ENCODE peak calls at places on chromosomes 13 and 19, in seven cellular contexts. One of them, this sample, is unnamed.
A peak's percentile ranks its signal among the peaks of the same experiment; 100 is the strongest.

GRCh38 chr19:32415246-32415645 is 9.7 kb downstream of the DPY19L3 start:
- DNase-seq in thoracic aorta: no peak
- DNase-seq in progenitor cell of endocrine pancreas: no peak
- DNase-seq in pancreas: no peak
- DNase-seq in cardiac muscle cell: no peak
- DNase-seq in foreskin fibroblast: no peak
- DNase-seq in BE2C: no peak
- DNase-seq in this sample: no peak

GRCh38 chr13:38951525-38952313 is 38.9 kb downstream of the STOML3 start:
- DNase-seq in thoracic aorta: no peak
- DNase-seq in progenitor cell of endocrine pancreas: no peak
- DNase-seq in pancreas: peak; percentile 63
- DNase-seq in cardiac muscle cell: no peak
- DNase-seq in foreskin fibroblast: no peak
- DNase-seq in BE2C: no peak
- DNase-seq in this sample: no peak

GRCh38 chr13:74005320-74006154 is 128.7 kb downstream of the KLF12 start:
- DNase-seq in thoracic aorta: no peak
- DNase-seq in progenitor cell of endocrine pancreas: no peak
- DNase-seq in pancreas: no peak
- DNase-seq in cardiac muscle cell: no peak
- DNase-seq in foreskin fibroblast: no peak
- DNase-seq in BE2C: no peak
- DNase-seq in this sample: no peak

GRCh38 chr19:21098291-21098690 is 16.3 kb downstream of the ZNF714 start:
- DNase-seq in thoracic aorta: no peak
- DNase-seq in progenitor cell of endocrine pancreas: no peak
- DNase-seq in pancreas: no peak
- DNase-seq in cardiac muscle cell: no peak
- DNase-seq in foreskin fibroblast: no peak
- DNase-seq in BE2C: no peak
- DNase-seq in this sample: no peak

GRCh38 chr19:34155686-34156085 is 16.6 kb upstream of the LSM14A start:
- DNase-seq in thoracic aorta: no peak
- DNase-seq in progenitor cell of endocrine pancreas: no peak
- DNase-seq in pancreas: no peak
- DNase-seq in cardiac muscle cell: no peak
- DNase-seq in foreskin fibroblast: peak; percentile 57
- DNase-seq in BE2C: no peak
- DNase-seq in this sample: no peak

GRCh38 chr19:38699027-38699346 is 45.3 kb downstream of the CAPN12 start:
- DNase-seq in thoracic aorta: no peak
- DNase-seq in progenitor cell of endocrine pancreas: no peak
- DNase-seq in pancreas: no peak
- DNase-seq in cardiac muscle cell: no peak
- DNase-seq in foreskin fibroblast: no peak
- DNase-seq in BE2C: no peak
- DNase-seq in this sample: no peak

GRCh38 chr19:12703056-12703455 is 6.6 kb upstream of the FBXW9 start:
- DNase-seq in thoracic aorta: no peak
- DNase-seq in progenitor cell of endocrine pancreas: no peak
- DNase-seq in pancreas: no peak
- DNase-seq in cardiac muscle cell: peak; percentile 44
- DNase-seq in foreskin fibroblast: no peak
- DNase-seq in BE2C: peak; percentile 85
- DNase-seq in this sample: no peak

GRCh38 chr19:34189199-34189916 is 17.1 kb downstream of the LSM14A start:
- DNase-seq in thoracic aorta: no peak
- DNase-seq in progenitor cell of endocrine pancreas: no peak
- DNase-seq in pancreas: no peak
- DNase-seq in cardiac muscle cell: no peak
- DNase-seq in foreskin fibroblast: no peak
- DNase-seq in BE2C: no peak
- DNase-seq in this sample: no peak

GRCh38 chr19:10720607-10721125 is 2.8 kb downstream of the DNM2 start:
- DNase-seq in thoracic aorta: no peak
- DNase-seq in progenitor cell of endocrine pancreas: no peak
- DNase-seq in pancreas: no peak
- DNase-seq in cardiac muscle cell: no peak
- DNase-seq in foreskin fibroblast: no peak
- DNase-seq in BE2C: no peak
- DNase-seq in this sample: no peak

GRCh38 chr19:10725415-10725814 is 7.5 kb downstream of the DNM2 start:
- DNase-seq in thoracic aorta: no peak
- DNase-seq in progenitor cell of endocrine pancreas: no peak
- DNase-seq in pancreas: no peak
- DNase-seq in cardiac muscle cell: no peak
- DNase-seq in foreskin fibroblast: no peak
- DNase-seq in BE2C: no peak
- DNase-seq in this sample: no peak

GRCh38 chr19:10727599-10728250 is 9.8 kb downstream of the DNM2 start:
- DNase-seq in thoracic aorta: no peak
- DNase-seq in progenitor cell of endocrine pancreas: no peak
- DNase-seq in pancreas: no peak
- DNase-seq in cardiac muscle cell: no peak
- DNase-seq in foreskin fibroblast: peak; percentile 21
- DNase-seq in BE2C: no peak
- DNase-seq in this sample: no peak

GRCh38 chr19:10726268-10726667 is 8.4 kb downstream of the DNM2 start:
- DNase-seq in thoracic aorta: no peak
- DNase-seq in progenitor cell of endocrine pancreas: no peak
- DNase-seq in pancreas: no peak
- DNase-seq in cardiac muscle cell: no peak
- DNase-seq in foreskin fibroblast: no peak
- DNase-seq in BE2C: no peak
- DNase-seq in this sample: no peak

DNA sequence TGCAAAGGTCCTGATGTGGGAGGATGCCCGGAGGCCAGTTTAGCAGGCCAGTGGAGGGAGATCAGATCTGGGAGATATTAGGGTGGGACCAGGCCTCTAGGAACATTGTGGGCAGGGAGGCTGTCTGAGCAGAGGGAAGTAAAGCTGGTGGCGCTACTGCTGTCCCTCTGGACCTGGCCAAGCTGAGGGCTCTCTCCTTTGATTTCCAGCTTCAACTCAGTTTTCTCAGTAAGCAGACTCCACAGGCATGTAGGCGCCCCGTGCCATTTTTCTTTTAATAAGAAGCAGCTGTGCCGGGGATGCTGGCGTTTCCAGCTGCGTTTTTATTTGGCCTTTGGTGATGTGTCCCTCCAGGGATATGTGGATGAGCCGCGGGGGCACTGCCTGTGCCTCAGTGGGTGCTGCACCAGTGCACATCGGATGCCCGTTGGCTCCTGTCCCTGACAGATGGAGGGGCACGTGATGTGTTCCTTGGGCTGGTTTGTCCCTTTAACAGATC is 6.7 kb downstream of the DNM2 start:
- DNase-seq in thoracic aorta: no peak
- DNase-seq in progenitor cell of endocrine pancreas: no peak
- DNase-seq in pancreas: no peak
- DNase-seq in cardiac muscle cell: no peak
- DNase-seq in foreskin fibroblast: peak; percentile 48
- DNase-seq in BE2C: peak; percentile 56
- DNase-seq in this sample: no peak
- TF ChIP-seq CTCF in thoracic aorta: no peak
- TF ChIP-seq CTCF in progenitor cell of endocrine pancreas: no peak
- TF ChIP-seq CTCF in pancreas: no peak
- TF ChIP-seq CTCF in cardiac muscle cell: no peak
- TF ChIP-seq CTCF in foreskin fibroblast: no peak
- TF ChIP-seq CTCF in BE2C: no peak
- TF ChIP-seq CTCF in this sample: no peak

GRCh38 chr13:106520205-106521004 is 15.1 kb downstream of the EFNB2 start:
- DNase-seq in thoracic aorta: no peak
- DNase-seq in progenitor cell of endocrine pancreas: no peak
- DNase-seq in pancreas: no peak
- DNase-seq in cardiac muscle cell: peak; percentile 24
- DNase-seq in foreskin fibroblast: peak; percentile 22
- DNase-seq in BE2C: no peak
- DNase-seq in this sample: no peak
- TF ChIP-seq CTCF in thoracic aorta: peak; percentile 55
- TF ChIP-seq CTCF in progenitor cell of endocrine pancreas: peak; percentile 59
- TF ChIP-seq CTCF in pancreas: no peak
- TF ChIP-seq CTCF in cardiac muscle cell: peak; percentile 53
- TF ChIP-seq CTCF in foreskin fibroblast: peak; percentile 23
- TF ChIP-seq CTCF in BE2C: peak; percentile 54
- TF ChIP-seq CTCF in this sample: peak; percentile 65

GRCh38 chr19:2253106-2254051 is 2.8 kb downstream of the JSRP1 start:
- DNase-seq in thoracic aorta: no peak
- DNase-seq in progenitor cell of endocrine pancreas: no peak
- DNase-seq in pancreas: peak; percentile 58
- DNase-seq in cardiac muscle cell: peak; percentile 59
- DNase-seq in foreskin fibroblast: no peak
- DNase-seq in BE2C: peak; percentile 15
- DNase-seq in this sample: peak; percentile 74
- TF ChIP-seq CTCF in thoracic aorta: no peak
- TF ChIP-seq CTCF in progenitor cell of endocrine pancreas: peak; percentile 41
- TF ChIP-seq CTCF in pancreas: no peak
- TF ChIP-seq CTCF in cardiac muscle cell: peak; percentile 19
- TF ChIP-seq CTCF in foreskin fibroblast: no peak
- TF ChIP-seq CTCF in BE2C: peak; percentile 10
- TF ChIP-seq CTCF in this sample: peak; percentile 52

GRCh38 chr13:95689582-95689926 is 12.6 kb downstream of the DNAJC3 start:
- DNase-seq in thoracic aorta: no peak
- DNase-seq in progenitor cell of endocrine pancreas: no peak
- DNase-seq in pancreas: no peak
- DNase-seq in cardiac muscle cell: no peak
- DNase-seq in foreskin fibroblast: no peak
- DNase-seq in BE2C: no peak
- DNase-seq in this sample: no peak
- TF ChIP-seq CTCF in thoracic aorta: no peak
- TF ChIP-seq CTCF in progenitor cell of endocrine pancreas: no peak
- TF ChIP-seq CTCF in pancreas: no peak
- TF ChIP-seq CTCF in cardiac muscle cell: no peak
- TF ChIP-seq CTCF in foreskin fibroblast: no peak
- TF ChIP-seq CTCF in BE2C: no peak
- TF ChIP-seq CTCF in this sample: no peak

GRCh38 chr13:20448470-20448869 is 77.2 kb downstream of the CRYL1 start:
- DNase-seq in thoracic aorta: no peak
- DNase-seq in progenitor cell of endocrine pancreas: no peak
- DNase-seq in pancreas: no peak
- DNase-seq in cardiac muscle cell: no peak
- DNase-seq in foreskin fibroblast: no peak
- DNase-seq in BE2C: no peak
- DNase-seq in this sample: no peak

GRCh38 chr13:20451397-20451796 is 74.3 kb downstream of the CRYL1 start:
- DNase-seq in thoracic aorta: no peak
- DNase-seq in progenitor cell of endocrine pancreas: no peak
- DNase-seq in pancreas: no peak
- DNase-seq in cardiac muscle cell: no peak
- DNase-seq in foreskin fibroblast: no peak
- DNase-seq in BE2C: no peak
- DNase-seq in this sample: no peak

GRCh38 chr13:20446405-20446804 is 79.3 kb downstream of the CRYL1 start:
- DNase-seq in thoracic aorta: no peak
- DNase-seq in progenitor cell of endocrine pancreas: no peak
- DNase-seq in pancreas: no peak
- DNase-seq in cardiac muscle cell: no peak
- DNase-seq in foreskin fibroblast: no peak
- DNase-seq in BE2C: no peak
- DNase-seq in this sample: no peak

GRCh38 chr13:20442798-20443381 is 82.8 kb downstream of the CRYL1 start:
- DNase-seq in thoracic aorta: no peak
- DNase-seq in progenitor cell of endocrine pancreas: no peak
- DNase-seq in pancreas: no peak
- DNase-seq in cardiac muscle cell: no peak
- DNase-seq in foreskin fibroblast: no peak
- DNase-seq in BE2C: no peak
- DNase-seq in this sample: no peak

GRCh38 chr13:20446900-20447299 is 78.8 kb downstream of the CRYL1 start:
- DNase-seq in thoracic aorta: no peak
- DNase-seq in progenitor cell of endocrine pancreas: no peak
- DNase-seq in pancreas: no peak
- DNase-seq in cardiac muscle cell: no peak
- DNase-seq in foreskin fibroblast: peak; percentile 21
- DNase-seq in BE2C: no peak
- DNase-seq in this sample: no peak
- TF ChIP-seq CTCF in thoracic aorta: no peak
- TF ChIP-seq CTCF in progenitor cell of endocrine pancreas: no peak
- TF ChIP-seq CTCF in pancreas: no peak
- TF ChIP-seq CTCF in cardiac muscle cell: no peak
- TF ChIP-seq CTCF in foreskin fibroblast: no peak
- TF ChIP-seq CTCF in BE2C: no peak
- TF ChIP-seq CTCF in this sample: no peak

GRCh38 chr19:4123615-4124568 is at the start of gene MAP2K2:
- DNase-seq in thoracic aorta: peak; percentile 46
- DNase-seq in progenitor cell of endocrine pancreas: peak; percentile 95
- DNase-seq in pancreas: peak; percentile 100
- DNase-seq in cardiac muscle cell: peak; percentile 96
- DNase-seq in foreskin fibroblast: peak; percentile 87
- DNase-seq in BE2C: peak; percentile 96
- DNase-seq in this sample: peak; percentile 97
- TF ChIP-seq CTCF in thoracic aorta: peak; percentile 12
- TF ChIP-seq CTCF in progenitor cell of endocrine pancreas: peak; percentile 22
- TF ChIP-seq CTCF in pancreas: no peak
- TF ChIP-seq CTCF in cardiac muscle cell: no peak
- TF ChIP-seq CTCF in foreskin fibroblast: no peak
- TF ChIP-seq CTCF in BE2C: no peak
- TF ChIP-seq CTCF in this sample: peak; percentile 19

GRCh38 chr19:15519433-15519976 is 11.2 kb downstream of the CYP4F22 start:
- DNase-seq in thoracic aorta: no peak
- DNase-seq in progenitor cell of endocrine pancreas: no peak
- DNase-seq in pancreas: no peak
- DNase-seq in cardiac muscle cell: no peak
- DNase-seq in foreskin fibroblast: no peak
- DNase-seq in BE2C: no peak
- DNase-seq in this sample: no peak
- TF ChIP-seq CTCF in thoracic aorta: no peak
- TF ChIP-seq CTCF in progenitor cell of endocrine pancreas: no peak
- TF ChIP-seq CTCF in pancreas: no peak
- TF ChIP-seq CTCF in cardiac muscle cell: no peak
- TF ChIP-seq CTCF in foreskin fibroblast: no peak
- TF ChIP-seq CTCF in BE2C: no peak
- TF ChIP-seq CTCF in this sample: no peak

GRCh38 chr13:110363009-110363408 is 55.9 kb downstream of the COL4A2 start:
- DNase-seq in thoracic aorta: no peak
- DNase-seq in progenitor cell of endocrine pancreas: no peak
- DNase-seq in pancreas: no peak
- DNase-seq in cardiac muscle cell: no peak
- DNase-seq in foreskin fibroblast: no peak
- DNase-seq in BE2C: peak; percentile 26
- DNase-seq in this sample: no peak
- TF ChIP-seq CTCF in thoracic aorta: peak; percentile 45
- TF ChIP-seq CTCF in progenitor cell of endocrine pancreas: peak; percentile 17
- TF ChIP-seq CTCF in pancreas: no peak
- TF ChIP-seq CTCF in cardiac muscle cell: peak; percentile 15
- TF ChIP-seq CTCF in foreskin fibroblast: no peak
- TF ChIP-seq CTCF in BE2C: peak; percentile 45
- TF ChIP-seq CTCF in this sample: no peak

DNA sequence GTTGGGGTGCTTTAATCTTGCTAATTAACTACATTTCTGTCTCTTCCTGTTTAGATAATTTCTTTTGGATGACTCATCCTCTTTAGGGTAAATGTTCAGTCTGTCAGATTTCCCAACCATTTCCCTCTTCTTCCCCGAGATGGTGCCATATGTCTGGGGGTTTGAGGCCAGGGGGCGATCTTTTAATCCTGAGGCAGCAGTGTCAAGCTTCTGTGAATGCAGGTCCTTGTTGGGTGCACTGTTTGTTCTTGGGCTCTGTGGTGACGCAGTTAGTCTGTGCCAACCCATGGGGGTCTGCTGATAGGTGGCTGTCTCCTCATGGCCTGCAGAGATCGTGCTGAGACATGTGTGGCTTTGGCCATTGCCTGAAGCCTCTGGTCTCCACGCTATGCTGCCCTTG is 420.4 kb downstream of the NDFIP2 start:
- DNase-seq in thoracic aorta: no peak
- DNase-seq in progenitor cell of endocrine pancreas: no peak
- DNase-seq in pancreas: no peak
- DNase-seq in cardiac muscle cell: no peak
- DNase-seq in foreskin fibroblast: peak; percentile 38
- DNase-seq in BE2C: peak; percentile 46
- DNase-seq in this sample: no peak
- TF ChIP-seq CTCF in thoracic aorta: no peak
- TF ChIP-seq CTCF in progenitor cell of endocrine pancreas: no peak
- TF ChIP-seq CTCF in pancreas: no peak
- TF ChIP-seq CTCF in cardiac muscle cell: peak; percentile 38
- TF ChIP-seq CTCF in foreskin fibroblast: no peak
- TF ChIP-seq CTCF in BE2C: peak; percentile 46
- TF ChIP-seq CTCF in this sample: no peak